ENCODE peak calls at places on chromosomes 7 and 10, in six cellular contexts. Y, P, N, O, R and M are unnamed samples.

GRCh38 chr7:148340438-148340837 is 250.1 kb upstream of the C7orf33 start:
- DNase-seq in Y (no peak), P (no peak), N (no peak), O (no peak), R (no peak), M (no peak)

GRCh38 chr7:21142081-21142480 is 285.8 kb upstream of the SP4 start:
- DNase-seq in Y (no peak), P (no peak), N (no peak), O (no peak), R (no peak), M (no peak)

GRCh38 chr7:1298051-1298937 is 65.6 kb downstream of the UNCX start:
- DNase-seq in Y (no peak), P (no peak), N (no peak), O (no peak), R (no peak), M (no peak)

GRCh38 chr7:148503900-148504487 is 86.6 kb upstream of the C7orf33 start:
- DNase-seq in Y (peak; percentile 40), P (no peak), N (no peak), O (no peak), R (no peak), M (peak; percentile 22)

GRCh38 chr10:124532106-124532641 is 70.6 kb downstream of the LHPP start:
- DNase-seq in Y (no peak), P (no peak), N (no peak), O (no peak), R (peak; percentile 82), M (no peak)

GRCh38 chr10:72421895-72422540 is 67.3 kb upstream of the DNAJB12 start:
- DNase-seq in Y (no peak), P (no peak), N (no peak), O (no peak), R (peak; percentile 74), M (no peak)

GRCh38 chr7:154503962-154504550 is 451.9 kb downstream of the DPP6 start:
- DNase-seq in Y (peak; percentile 69), P (peak; percentile 58), N (peak; percentile 70), O (no peak), R (peak; percentile 38), M (peak; percentile 2)

GRCh38 chr7:46630031-46630430 is 709.0 kb upstream of the IGFBP3 start:
- DNase-seq in Y (no peak), P (no peak), N (no peak), O (no peak), R (no peak), M (no peak)

GRCh38 chr7:102468416-102469350 is 3.9 kb downstream of the LRWD1 start:
- DNase-seq in Y (no peak), P (no peak), N (no peak), O (no peak), R (no peak), M (no peak)

GRCh38 chr10:86362566-86363183 is 3.9 kb downstream of the GRID1 start:
- DNase-seq in Y (no peak), P (no peak), N (no peak), O (no peak), R (no peak), M (no peak)

GRCh38 chr10:73879296-73880173 is 5.2 kb upstream of the CAMK2G start:
- DNase-seq in Y (peak; percentile 19), P (peak; percentile 80), N (peak; percentile 38), O (peak; percentile 71), R (peak; percentile 90), M (no peak)

GRCh38 chr10:32941357-32941756 is 16.7 kb downstream of the ITGB1 start:
- DNase-seq in Y (no peak), P (no peak), N (no peak), O (no peak), R (no peak), M (no peak)

GRCh38 chr10:76311752-76312699 is 880.6 kb downstream of the LRMDA start:
- DNase-seq in Y (no peak), P (peak; percentile 29), N (no peak), O (no peak), R (peak; percentile 84), M (no peak)

GRCh38 chr10:117165557-117166419 is 27.7 kb upstream of the VAX1 start:
- DNase-seq in Y (peak; percentile 22), P (peak; percentile 76), N (no peak), O (no peak), R (peak; percentile 89), M (no peak)

GRCh38 chr7:22565315-22565811 is 65.4 kb upstream of the STEAP1B start:
- DNase-seq in Y (no peak), P (no peak), N (no peak), O (no peak), R (no peak), M (no peak)

GRCh38 chr7:95420996-95421846 is 13.6 kb downstream of the PON2 start:
- DNase-seq in Y (no peak), P (no peak), N (no peak), O (no peak), R (no peak), M (peak; percentile 40)

GRCh38 chr7:128747327-128748079 is 8.3 kb downstream of the CALU start:
- DNase-seq in Y (no peak), P (no peak), N (no peak), O (no peak), R (no peak), M (no peak)

GRCh38 chr10:78925800-78926319 is 142.9 kb upstream of the ZMIZ1 start:
- DNase-seq in Y (no peak), P (no peak), N (no peak), O (no peak), R (no peak), M (no peak)

GRCh38 chr10:36341466-36341865 is 699.4 kb upstream of the FZD8 start:
- DNase-seq in Y (no peak), P (no peak), N (no peak), O (no peak), R (no peak), M (no peak)

GRCh38 chr10:58477122-58477521 is 35.5 kb upstream of the BICC1 start:
- DNase-seq in Y (no peak), P (no peak), N (no peak), O (no peak), R (peak; percentile 75), M (no peak)

GRCh38 chr10:127564644-127565043 is 15.5 kb downstream of the NPS start:
- DNase-seq in Y (no peak), P (no peak), N (no peak), O (no peak), R (no peak), M (no peak)

GRCh38 chr7:44212581-44213184 is 11.9 kb downstream of the YKT6 start:
- DNase-seq in Y (no peak), P (no peak), N (no peak), O (no peak), R (no peak), M (no peak)

GRCh38 chr7:137789215-137789899 is 57.4 kb downstream of the DGKI start:
- DNase-seq in Y (no peak), P (no peak), N (no peak), O (no peak), R (no peak), M (no peak)

GRCh38 chr7:18408461-18408860 is 87.1 kb upstream of the HDAC9 start:
- DNase-seq in Y (no peak), P (no peak), N (no peak), O (no peak), R (peak; percentile 87), M (no peak)

GRCh38 chr7:112550468-112551060 is 69.8 kb downstream of the LSMEM1 start:
- DNase-seq in Y (peak; percentile 54), P (peak; percentile 34), N (peak; percentile 42), O (no peak), R (peak; percentile 70), M (no peak)

GRCh38 chr7:4747013-4747412 is 28.4 kb upstream of the AP5Z1 start:
- DNase-seq in Y (no peak), P (no peak), N (no peak), O (no peak), R (no peak), M (no peak)

GRCh38 chr10:124993728-124994451 is 52.0 kb downstream of the ZRANB1 start:
- DNase-seq in Y (no peak), P (no peak), N (no peak), O (no peak), R (no peak), M (no peak)

GRCh38 chr10:100009283-100009792 is 409 bp downstream of the DNMBP start:
- DNase-seq in Y (peak; percentile 14), P (no peak), N (peak; percentile 4), O (no peak), R (peak; percentile 46), M (no peak)

GRCh38 chr7:111101856-111102646 is 11.1 kb downstream of the LRRN3 start:
- DNase-seq in Y (no peak), P (no peak), N (no peak), O (no peak), R (no peak), M (no peak)

GRCh38 chr10:26215923-26216576 is 524 bp upstream of the GAD2 start:
- DNase-seq in Y (peak; percentile 75), P (peak; percentile 64), N (peak; percentile 75), O (no peak), R (peak; percentile 79), M (no peak)

GRCh38 chr10:62614389-62615157 is 189.9 kb upstream of the ADO start:
- DNase-seq in Y (no peak), P (no peak), N (no peak), O (no peak), R (no peak), M (no peak)

GRCh38 chr10:7789390-7789789 is 1.4 kb downstream of the ATP5F1C start:
- DNase-seq in Y (no peak), P (no peak), N (no peak), O (no peak), R (peak; percentile 11), M (no peak)

GRCh38 chr10:116721991-116722392 is 20.4 kb downstream of the HSPA12A start:
- DNase-seq in Y (no peak), P (no peak), N (no peak), O (no peak), R (no peak), M (no peak)

GRCh38 chr7:84271550-84271949 is 77.0 kb upstream of the SEMA3A start:
- DNase-seq in Y (no peak), P (no peak), N (no peak), O (no peak), R (no peak), M (no peak)

GRCh38 chr10:3889961-3890522 is 105.0 kb upstream of the KLF6 start:
- DNase-seq in Y (no peak), P (no peak), N (no peak), O (no peak), R (peak; percentile 89), M (no peak)

GRCh38 chr10:122019414-122019975 is 30.5 kb downstream of the TACC2 start:
- DNase-seq in Y (peak; percentile 47), P (peak; percentile 8), N (no peak), O (no peak), R (peak; percentile 28), M (no peak)

GRCh38 chr10:124741281-124741921 is 2.8 kb downstream of the FAM53B start:
- DNase-seq in Y (peak; percentile 65), P (peak; percentile 86), N (peak; percentile 29), O (no peak), R (peak; percentile 90), M (peak; percentile 29)

GRCh38 chr7:2477447-2478386 is 1.5 kb upstream of the GRIFIN start:
- DNase-seq in Y (no peak), P (peak; percentile 21), N (no peak), O (no peak), R (peak; percentile 68), M (no peak)